ENCODE peak calls at places on chromosomes 6 and 20, in five cellular contexts. One of them, this sample, is unnamed.

GRCh38 chr20:10558635-10559187 is 115.1 kb downstream of the JAG1 start:
- DNase-seq in PC-9: peak; percentile 70
- DNase-seq in H7: no peak
- DNase-seq in neuronal stem cell: no peak
- DNase-seq in fibroblast of lung: peak; percentile 94
- DNase-seq in this sample: no peak

GRCh38 chr20:32544893-32545840 is 40.0 kb downstream of the NOL4L start:
- DNase-seq in PC-9: peak; percentile 40
- DNase-seq in H7: no peak
- DNase-seq in neuronal stem cell: no peak
- DNase-seq in fibroblast of lung: no peak
- DNase-seq in this sample: no peak

GRCh38 chr6:124783344-124783743 is 178.9 kb upstream of the RNF217 start:
- DNase-seq in PC-9: no peak
- DNase-seq in H7: no peak
- DNase-seq in neuronal stem cell: no peak
- DNase-seq in fibroblast of lung: no peak
- DNase-seq in this sample: no peak

GRCh38 chr6:14121936-14122344 is 4.4 kb downstream of the CD83 start:
- DNase-seq in PC-9: no peak
- DNase-seq in H7: no peak
- DNase-seq in neuronal stem cell: no peak
- DNase-seq in fibroblast of lung: no peak
- DNase-seq in this sample: no peak

GRCh38 chr6:78513856-78514255 is 353.5 kb upstream of the IRAK1BP1 start:
- DNase-seq in PC-9: no peak
- DNase-seq in H7: peak; percentile 40
- DNase-seq in neuronal stem cell: peak; percentile 8
- DNase-seq in fibroblast of lung: no peak
- DNase-seq in this sample: peak; percentile 6

GRCh38 chr20:36540551-36541211 is 638 bp upstream of the MYL9 start:
- DNase-seq in PC-9: no peak
- DNase-seq in H7: peak; percentile 77
- DNase-seq in neuronal stem cell: no peak
- DNase-seq in fibroblast of lung: no peak
- DNase-seq in this sample: no peak

GRCh38 chr20:48047453-48047852 is 262.2 kb upstream of the SULF2 start:
- DNase-seq in PC-9: no peak
- DNase-seq in H7: no peak
- DNase-seq in neuronal stem cell: no peak
- DNase-seq in fibroblast of lung: no peak
- DNase-seq in this sample: no peak

GRCh38 chr6:47241742-47242482 is 67.8 kb downstream of the TNFRSF21 start:
- DNase-seq in PC-9: no peak
- DNase-seq in H7: no peak
- DNase-seq in neuronal stem cell: no peak
- DNase-seq in fibroblast of lung: peak; percentile 39
- DNase-seq in this sample: no peak

GRCh38 chr6:5751525-5752252 is 255.0 kb downstream of the NRN1 start:
- DNase-seq in PC-9: no peak
- DNase-seq in H7: no peak
- DNase-seq in neuronal stem cell: no peak
- DNase-seq in fibroblast of lung: no peak
- DNase-seq in this sample: no peak

GRCh38 chr6:25320459-25320858 is 41.3 kb downstream of the CARMIL1 start:
- DNase-seq in PC-9: no peak
- DNase-seq in H7: peak; percentile 43
- DNase-seq in neuronal stem cell: no peak
- DNase-seq in fibroblast of lung: no peak
- DNase-seq in this sample: no peak

GRCh38 chr20:17624070-17624469 is 54.2 kb downstream of the DSTN start:
- DNase-seq in PC-9: no peak
- DNase-seq in H7: peak; percentile 47
- DNase-seq in neuronal stem cell: no peak
- DNase-seq in fibroblast of lung: no peak
- DNase-seq in this sample: no peak

GRCh38 chr6:52454556-52454955 is 34.4 kb downstream of the EFHC1 start:
- DNase-seq in PC-9: peak; percentile 78
- DNase-seq in H7: no peak
- DNase-seq in neuronal stem cell: no peak
- DNase-seq in fibroblast of lung: no peak
- DNase-seq in this sample: no peak

GRCh38 chr6:117615981-117616961 is 14.0 kb upstream of the GOPC start:
- DNase-seq in PC-9: peak; percentile 46
- DNase-seq in H7: peak; percentile 28
- DNase-seq in neuronal stem cell: no peak
- DNase-seq in fibroblast of lung: no peak
- DNase-seq in this sample: no peak

GRCh38 chr20:40689100-40689942 is at the start of gene MAFB:
- DNase-seq in PC-9: no peak
- DNase-seq in H7: peak; percentile 98
- DNase-seq in neuronal stem cell: peak; percentile 91
- DNase-seq in fibroblast of lung: peak; percentile 94
- DNase-seq in this sample: peak; percentile 67

GRCh38 chr6:136520520-136520919 is 29.7 kb downstream of the MAP7 start:
- DNase-seq in PC-9: no peak
- DNase-seq in H7: no peak
- DNase-seq in neuronal stem cell: no peak
- DNase-seq in fibroblast of lung: no peak
- DNase-seq in this sample: no peak

GRCh38 chr20:15658295-15658694 is 915.0 kb downstream of the KIF16B start:
- DNase-seq in PC-9: no peak
- DNase-seq in H7: no peak
- DNase-seq in neuronal stem cell: peak; percentile 14
- DNase-seq in fibroblast of lung: no peak
- DNase-seq in this sample: no peak

GRCh38 chr6:150934380-150934779 is 68.9 kb downstream of the MTHFD1L start:
- DNase-seq in PC-9: peak; percentile 56
- DNase-seq in H7: no peak
- DNase-seq in neuronal stem cell: no peak
- DNase-seq in fibroblast of lung: peak; percentile 37
- DNase-seq in this sample: no peak

GRCh38 chr6:129030231-129030630 is 147.3 kb downstream of the LAMA2 start:
- DNase-seq in PC-9: no peak
- DNase-seq in H7: no peak
- DNase-seq in neuronal stem cell: no peak
- DNase-seq in fibroblast of lung: no peak
- DNase-seq in this sample: no peak

GRCh38 chr6:3337521-3338350 is 79.0 kb downstream of the PSMG4 start:
- DNase-seq in PC-9: no peak
- DNase-seq in H7: peak; percentile 67
- DNase-seq in neuronal stem cell: no peak
- DNase-seq in fibroblast of lung: peak; percentile 28
- DNase-seq in this sample: no peak

GRCh38 chr6:137264308-137265075 is 45.3 kb upstream of the IFNGR1 start:
- DNase-seq in PC-9: no peak
- DNase-seq in H7: no peak
- DNase-seq in neuronal stem cell: no peak
- DNase-seq in fibroblast of lung: no peak
- DNase-seq in this sample: no peak

GRCh38 chr20:8388707-8389106 is 256.6 kb downstream of the PLCB1 start:
- DNase-seq in PC-9: no peak
- DNase-seq in H7: no peak
- DNase-seq in neuronal stem cell: no peak
- DNase-seq in fibroblast of lung: peak; percentile 26
- DNase-seq in this sample: peak; percentile 41

GRCh38 chr6:30684386-30685156 is 1.9 kb downstream of the PPP1R18 start:
- DNase-seq in PC-9: no peak
- DNase-seq in H7: no peak
- DNase-seq in neuronal stem cell: no peak
- DNase-seq in fibroblast of lung: peak; percentile 22
- DNase-seq in this sample: no peak
- H3K4me3 ChIP-seq in PC-9: peak overlapping the region; percentile 98
- H3K4me3 ChIP-seq in H7: peak overlapping the region; percentile 45
- H3K4me3 ChIP-seq in neuronal stem cell: peak overlapping the region; percentile 83
- H3K4me3 ChIP-seq in fibroblast of lung: peak overlapping the region; percentile 93
- H3K4me3 ChIP-seq in this sample: peak overlapping the region; percentile 67

GRCh38 chr6:75084872-75085381 is 120.9 kb downstream of the COL12A1 start:
- DNase-seq in PC-9: no peak
- DNase-seq in H7: peak; percentile 78
- DNase-seq in neuronal stem cell: peak; percentile 21
- DNase-seq in fibroblast of lung: peak; percentile 33
- DNase-seq in this sample: no peak
- H3K4me3 ChIP-seq in PC-9: no peak overlapping the region
- H3K4me3 ChIP-seq in H7: peak overlapping the region; percentile 41
- H3K4me3 ChIP-seq in neuronal stem cell: no peak overlapping the region
- H3K4me3 ChIP-seq in fibroblast of lung: no peak overlapping the region
- H3K4me3 ChIP-seq in this sample: no peak overlapping the region

GRCh38 chr6:125918681-125919566 is 37.6 kb upstream of the HINT3 start:
- DNase-seq in PC-9: peak; percentile 99
- DNase-seq in H7: no peak
- DNase-seq in neuronal stem cell: peak; percentile 21
- DNase-seq in fibroblast of lung: peak; percentile 82
- DNase-seq in this sample: peak; percentile 34

GRCh38 chr6:125922322-125922860 is 34.2 kb upstream of the HINT3 start:
- DNase-seq in PC-9: no peak
- DNase-seq in H7: no peak
- DNase-seq in neuronal stem cell: no peak
- DNase-seq in fibroblast of lung: no peak
- DNase-seq in this sample: no peak

GRCh38 chr6:125918230-125918629 is 38.3 kb upstream of the HINT3 start:
- DNase-seq in PC-9: no peak
- DNase-seq in H7: no peak
- DNase-seq in neuronal stem cell: no peak
- DNase-seq in fibroblast of lung: no peak
- DNase-seq in this sample: no peak

GRCh38 chr6:125923371-125923877 is 33.1 kb upstream of the HINT3 start:
- DNase-seq in PC-9: no peak
- DNase-seq in H7: no peak
- DNase-seq in neuronal stem cell: no peak
- DNase-seq in fibroblast of lung: no peak
- DNase-seq in this sample: no peak

DNA sequence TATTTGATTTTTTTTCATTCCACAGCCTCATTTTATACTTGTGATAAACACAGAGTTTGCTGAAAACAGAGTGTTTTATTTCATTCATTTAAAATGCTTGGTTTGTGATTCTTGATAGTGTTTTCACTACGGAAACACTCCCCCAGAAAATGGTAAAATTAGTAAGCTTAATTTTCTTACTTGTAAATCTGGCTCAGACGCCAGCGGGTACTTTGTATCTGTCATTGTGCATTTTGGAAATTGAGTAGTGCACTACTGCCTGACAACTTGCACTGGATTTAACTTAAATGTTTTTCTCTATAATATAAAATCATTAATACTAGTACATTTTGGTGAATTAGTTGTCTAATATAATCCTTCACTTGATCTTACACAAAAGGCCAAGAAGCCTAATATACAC is 37.0 kb upstream of the HINT3 start:
- DNase-seq in PC-9: no peak
- DNase-seq in H7: no peak
- DNase-seq in neuronal stem cell: no peak
- DNase-seq in fibroblast of lung: no peak
- DNase-seq in this sample: no peak
- H3K4me3 ChIP-seq in PC-9: peak overlapping the region; percentile 71
- H3K4me3 ChIP-seq in H7: no peak overlapping the region
- H3K4me3 ChIP-seq in neuronal stem cell: no peak overlapping the region
- H3K4me3 ChIP-seq in fibroblast of lung: no peak overlapping the region
- H3K4me3 ChIP-seq in this sample: no peak overlapping the region

DNA sequence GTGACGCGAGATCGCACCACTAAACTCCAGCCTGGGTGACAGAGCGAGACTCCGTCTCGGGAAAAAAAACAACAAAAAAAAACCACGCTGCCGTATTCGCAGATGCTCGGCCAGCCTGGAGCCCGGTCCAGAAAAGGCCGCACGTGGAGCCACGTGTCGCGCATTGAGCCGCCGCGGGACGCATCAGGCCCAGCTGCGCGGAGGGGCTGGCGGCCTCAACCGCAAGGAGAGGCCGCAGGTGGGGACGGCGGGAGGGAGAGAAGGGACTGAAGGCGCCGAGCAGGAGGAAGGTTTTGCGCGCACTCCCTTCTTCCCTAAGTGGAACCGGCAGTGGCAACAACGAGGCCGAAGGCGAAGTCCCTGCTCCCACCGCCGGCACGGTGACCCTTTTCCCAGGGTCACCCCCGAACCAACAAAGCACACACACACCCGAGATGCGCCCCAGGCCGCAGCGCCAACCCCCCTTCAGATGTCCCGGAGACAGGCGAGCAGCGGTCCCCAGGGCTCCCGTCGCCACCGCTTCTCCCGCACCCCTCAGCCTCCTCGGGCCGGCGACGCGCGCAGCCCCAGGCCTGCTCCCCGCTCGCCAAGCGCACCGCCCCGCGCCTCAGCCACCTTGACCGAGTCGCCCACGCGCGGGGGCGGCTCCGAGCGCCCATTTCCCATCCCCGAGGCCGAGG is 681 bp downstream of the SYCP2 start:
- DNase-seq in PC-9: no peak
- DNase-seq in H7: peak; percentile 26
- DNase-seq in neuronal stem cell: no peak
- DNase-seq in fibroblast of lung: no peak
- DNase-seq in this sample: no peak
- H3K4me3 ChIP-seq in PC-9: no peak overlapping the region
- H3K4me3 ChIP-seq in H7: no peak overlapping the region
- H3K4me3 ChIP-seq in neuronal stem cell: no peak overlapping the region
- H3K4me3 ChIP-seq in fibroblast of lung: no peak overlapping the region
- H3K4me3 ChIP-seq in this sample: no peak overlapping the region

GRCh38 chr6:29847871-29848630 is 20.4 kb downstream of the HLA-G start:
- DNase-seq in PC-9: peak; percentile 43
- DNase-seq in H7: peak; percentile 87
- DNase-seq in neuronal stem cell: peak; percentile 67
- DNase-seq in fibroblast of lung: peak; percentile 58
- DNase-seq in this sample: peak; percentile 86

GRCh38 chr6:29851190-29851589 is 23.6 kb downstream of the HLA-G start:
- DNase-seq in PC-9: no peak
- DNase-seq in H7: no peak
- DNase-seq in neuronal stem cell: no peak
- DNase-seq in fibroblast of lung: no peak
- DNase-seq in this sample: no peak

GRCh38 chr6:29850011-29850553 is 22.5 kb downstream of the HLA-G start:
- DNase-seq in PC-9: no peak
- DNase-seq in H7: peak; percentile 65
- DNase-seq in neuronal stem cell: no peak
- DNase-seq in fibroblast of lung: peak; percentile 8
- DNase-seq in this sample: no peak

GRCh38 chr6:29858006-29858405 is 30.4 kb downstream of the HLA-G start:
- DNase-seq in PC-9: no peak
- DNase-seq in H7: no peak
- DNase-seq in neuronal stem cell: no peak
- DNase-seq in fibroblast of lung: no peak
- DNase-seq in this sample: no peak

DNA sequence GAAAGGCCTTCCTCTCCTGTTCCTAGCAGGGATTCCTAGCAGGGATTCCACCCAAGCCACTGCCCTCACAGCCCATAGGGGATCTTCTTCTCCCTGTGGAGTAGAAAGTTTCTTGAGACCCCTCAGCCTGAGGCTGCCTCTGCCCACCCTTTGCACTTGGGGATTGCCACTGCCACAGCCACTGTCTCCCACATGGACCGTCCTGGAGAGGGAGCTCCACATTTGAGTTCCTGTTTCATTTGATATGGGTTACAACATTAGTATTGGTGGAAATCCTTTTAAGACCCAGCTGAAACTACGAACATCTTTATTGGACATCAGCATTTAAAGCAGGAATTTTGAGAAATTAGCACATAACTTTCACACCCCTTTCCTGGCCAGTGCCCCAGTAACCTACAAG is 25.6 kb downstream of the HLA-G start:
- DNase-seq in PC-9: no peak
- DNase-seq in H7: no peak
- DNase-seq in neuronal stem cell: no peak
- DNase-seq in fibroblast of lung: no peak
- DNase-seq in this sample: no peak
- H3K4me3 ChIP-seq in PC-9: no peak overlapping the region
- H3K4me3 ChIP-seq in H7: no peak overlapping the region
- H3K4me3 ChIP-seq in neuronal stem cell: no peak overlapping the region
- H3K4me3 ChIP-seq in fibroblast of lung: no peak overlapping the region
- H3K4me3 ChIP-seq in this sample: no peak overlapping the region

This sample was measured in HAP-1.